ENCODE peak calls at places on chromosomes 6 and 20, in eight cellular contexts. Q is psoas muscle, R is cardiac fibroblast, H is lung, V is breast epithelium, P is fibroblast of lung, O is GM12865, M is lower leg skin. F is an unnamed sample.

GRCh38 chr6:159008656-159009288 is 8.8 kb upstream of the RSPH3 start:
- DNase-seq in O (peak), M (no peak), V (no peak), Q (no peak), P (peak), R (peak), H (no peak), F (peak)

GRCh38 chr6:116580198-116580597 is 8.9 kb downstream of the RWDD1 start:
- DNase-seq in M (no peak), H (no peak), R (peak), Q (no peak), P (peak), V (no peak), O (no peak), F (peak)

GRCh38 chr6:9647043-9647520 is 767.8 kb downstream of the TFAP2A start:
- DNase-seq in V (no peak), P (peak), O (no peak), M (no peak), H (no peak), R (no peak), Q (no peak), F (no peak)

GRCh38 chr6:111503194-111503593 is 20.2 kb upstream of the REV3L start:
- DNase-seq in O (no peak), H (no peak), R (no peak), P (peak), Q (no peak), M (no peak), V (no peak), F (peak)

GRCh38 chr6:44442833-44443444 is 55.4 kb downstream of the CDC5L start:
- DNase-seq in V (no peak), H (no peak), Q (no peak), M (no peak), P (no peak), O (no peak), R (no peak), F (no peak)

GRCh38 chr6:15472626-15473025 is 190.2 kb downstream of the DTNBP1 start:
- DNase-seq in Q (no peak), O (no peak), R (no peak), P (no peak), V (no peak), M (no peak), H (no peak), F (no peak)

GRCh38 chr6:2986722-2987196 is 12.9 kb upstream of the NQO2 start:
- DNase-seq in R (peak), H (no peak), P (peak), O (no peak), Q (no peak), M (no peak), V (no peak), F (peak)

GRCh38 chr20:859661-860294 is 26.3 kb downstream of the FAM110A start:
- DNase-seq in H (no peak), R (no peak), O (no peak), P (no peak), M (no peak), V (no peak), Q (no peak), F (peak)

DNA sequence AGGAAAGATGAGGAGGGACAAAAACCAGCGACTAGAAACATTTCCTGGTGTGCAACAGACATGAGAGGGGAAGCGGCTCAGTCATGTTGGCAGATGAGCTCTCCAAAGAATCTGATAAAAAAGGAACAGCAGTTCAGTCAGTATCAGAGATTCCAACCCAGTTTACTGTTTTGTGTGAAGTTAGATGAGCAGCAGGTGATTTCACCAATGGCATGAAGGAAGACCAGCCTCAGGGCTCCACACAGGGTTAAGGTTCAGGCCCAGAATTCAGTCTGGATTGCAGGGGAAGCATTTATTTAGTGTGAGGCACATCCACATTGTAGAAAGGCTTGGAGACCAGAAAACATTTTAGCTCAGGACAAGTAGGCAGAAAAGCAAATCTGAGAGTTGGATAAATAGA is 317.8 kb downstream of the C6orf118 start:
- DNase-seq in Q (no peak), P (no peak), V (no peak), R (no peak), M (no peak), O (no peak), H (no peak), F (no peak)
- TF ChIP-seq CTCF in Q (no peak), P (no peak), V (no peak), R (no peak), M (no peak), O (no peak), H (no peak), F (no peak)

GRCh38 chr20:45337367-45338120 is 10.7 kb downstream of the SDC4 start:
- DNase-seq in H (peak), V (peak), O (no peak), Q (peak), M (no peak), P (peak), R (peak), F (peak)

GRCh38 chr20:45339799-45340198 is 8.4 kb downstream of the SDC4 start:
- DNase-seq in R (no peak), Q (no peak), V (no peak), P (no peak), O (no peak), M (no peak), H (no peak), F (no peak)

GRCh38 chr20:45336530-45337366 is 11.5 kb downstream of the SDC4 start:
- DNase-seq in M (no peak), R (peak), V (peak), O (no peak), Q (peak), H (no peak), P (peak), F (peak)

GRCh38 chr20:45339084-45339483 is 9.1 kb downstream of the SDC4 start:
- DNase-seq in O (no peak), V (no peak), P (no peak), H (no peak), Q (no peak), M (no peak), R (no peak), F (no peak)

DNA sequence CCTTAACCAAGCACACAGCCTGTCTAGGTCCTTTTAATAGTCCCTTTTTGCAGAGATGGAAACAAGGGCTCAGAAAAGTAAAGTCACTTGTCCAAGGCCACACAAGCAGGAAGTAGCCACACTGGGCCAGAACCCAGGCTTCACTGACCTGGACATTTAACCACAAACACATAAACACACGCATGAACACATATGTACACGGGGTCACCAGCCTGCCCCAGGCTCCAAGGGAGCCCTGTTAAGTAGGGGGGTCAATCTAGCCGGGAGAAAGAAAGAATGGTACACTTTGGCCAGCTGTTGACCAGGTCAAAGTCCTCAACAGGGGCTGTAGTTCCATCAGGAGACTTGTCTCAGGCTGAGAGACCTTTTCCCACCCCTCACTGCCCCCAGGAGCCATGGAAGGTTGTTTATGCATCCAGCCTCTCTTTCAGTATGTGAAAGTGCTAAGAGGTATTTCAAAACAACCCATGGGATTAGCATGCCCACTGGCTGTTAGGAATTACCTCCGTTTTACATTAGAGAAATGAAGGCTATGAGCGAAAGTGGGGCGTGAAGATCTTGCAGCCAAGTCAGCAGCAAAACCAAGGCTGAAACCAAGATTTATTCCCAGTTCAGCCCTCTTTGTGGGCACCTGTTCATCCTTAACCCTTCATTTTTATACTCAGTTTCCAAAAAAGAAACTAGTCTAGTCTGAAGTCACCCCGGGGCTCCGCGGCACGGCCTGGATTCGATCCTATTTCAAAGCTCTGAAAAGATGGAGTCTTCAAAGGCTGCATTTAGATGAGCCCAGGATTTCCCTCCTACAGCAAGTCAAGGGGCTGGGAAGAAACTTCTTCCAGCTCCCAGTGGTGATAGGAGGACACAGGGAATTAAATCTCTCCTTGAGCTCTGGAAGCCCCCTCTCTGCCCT is 9.8 kb downstream of the SDC4 start:
- DNase-seq in V (no peak), H (no peak), P (peak), M (no peak), O (no peak), R (no peak), Q (peak), F (peak)
- H3K4me3 ChIP-seq in V (no peak), H (no peak), P (no peak), M (no peak), O (no peak), R (no peak), Q (peak), F (no peak)

GRCh38 chr6:79778794-79779193 is 147.7 kb downstream of the SH3BGRL2 start:
- DNase-seq in M (no peak), P (no peak), Q (no peak), O (no peak), V (no peak), H (no peak), R (no peak), F (peak)

GRCh38 chr6:79775222-79775621 is 144.1 kb downstream of the SH3BGRL2 start:
- DNase-seq in M (no peak), V (no peak), P (no peak), Q (no peak), O (no peak), R (no peak), H (no peak), F (no peak)

GRCh38 chr6:79782775-79783174 is 151.6 kb downstream of the SH3BGRL2 start:
- DNase-seq in M (no peak), O (peak), R (no peak), V (no peak), P (no peak), H (no peak), Q (no peak), F (no peak)

GRCh38 chr6:79781916-79782315 is 150.8 kb downstream of the SH3BGRL2 start:
- DNase-seq in H (no peak), P (no peak), Q (no peak), R (no peak), M (no peak), O (no peak), V (no peak), F (no peak)

DNA sequence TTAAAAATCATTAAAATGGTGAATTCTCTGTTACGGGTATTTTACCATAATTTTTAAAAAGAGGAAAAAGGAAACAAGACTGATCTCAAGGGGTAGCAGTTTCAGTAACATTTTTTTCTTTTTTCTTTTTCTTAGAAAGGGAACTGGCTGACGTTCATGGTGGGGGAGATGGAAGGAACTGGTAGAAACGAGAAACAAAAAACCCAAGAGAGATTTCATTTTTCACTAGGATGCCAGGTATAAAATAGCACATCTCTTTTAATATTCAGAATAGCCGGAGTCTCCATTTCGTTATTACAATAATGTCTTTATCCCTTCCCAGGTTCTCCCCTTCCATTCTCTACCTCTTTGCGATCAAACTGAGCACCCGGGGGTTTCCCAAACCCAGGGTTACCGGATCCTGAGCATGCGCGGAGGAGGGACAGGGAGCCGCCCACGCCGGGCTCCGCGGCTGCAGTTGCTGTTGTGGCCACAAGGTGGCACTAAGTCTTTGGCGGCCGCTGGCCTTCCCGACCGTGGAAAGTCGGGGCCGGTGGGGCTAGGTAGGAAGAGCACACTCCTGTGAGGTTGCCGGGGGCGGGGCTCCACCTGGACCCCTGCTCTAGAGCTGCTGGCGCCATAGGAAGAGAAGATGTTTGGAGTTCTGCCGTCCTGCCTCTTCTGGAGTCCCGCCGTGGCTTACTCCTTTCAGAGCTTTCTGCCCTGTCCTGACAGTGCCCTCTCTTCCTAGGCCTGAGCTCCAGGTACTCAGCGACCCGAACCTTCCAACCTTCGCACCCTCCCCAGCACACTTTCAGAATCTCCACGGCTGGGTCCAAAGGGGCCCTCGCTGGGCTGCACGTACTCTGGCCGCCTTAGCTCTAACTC is 146.8 kb downstream of the SH3BGRL2 start:
- DNase-seq in R (peak), Q (peak), P (peak), H (peak), M (peak), O (peak), V (peak), F (peak)
- TF ChIP-seq CTCF in R (peak), Q (peak), P (peak), H (peak), M (peak), O (peak), V (peak), F (peak)

GRCh38 chr20:46356195-46357029 is 48.1 kb upstream of the CDH22 start:
- DNase-seq in O (no peak), R (no peak), Q (no peak), V (no peak), P (no peak), M (no peak), H (no peak), F (no peak)
- H3K4me3 ChIP-seq in O (no peak), R (no peak), Q (no peak), V (no peak), P (no peak), M (no peak), H (no peak), F (no peak)